ENCODE peak calls at places on chromosome 22, in nine cellular contexts. R is body of pancreas, K is thoracic aorta, O is right cardiac atrium, A is neural progenitor cell, H is endothelial cell of umbilical vein, N is sigmoid colon, L is fibroblast of lung, Q is heart left ventricle. X is an unnamed sample. For H3K4me1, the result is how much of the 10 kb centered on the place peaks cover.

GRCh38 chr22:33722817-33723216 is 197.5 kb downstream of the LARGE1 start:
- DNase-seq in H (no peak), L (no peak), K (no peak), A (peak), N (no peak), O (no peak), R (no peak), Q (no peak), X (no peak)

GRCh38 chr22:42932857-42933782 is 76.0 kb upstream of the ARFGAP3 start:
- DNase-seq in L (peak), O (no peak), Q (peak), N (no peak), K (no peak), A (no peak), H (no peak), R (no peak), X (peak)

GRCh38 chr22:20536590-20537324 is 29.3 kb downstream of the MED15 start:
- DNase-seq in A (no peak), K (no peak), O (no peak), L (no peak), H (no peak), N (no peak), Q (peak), R (no peak), X (no peak)

GRCh38 chr22:19717691-19718254 is 3.5 kb downstream of the SEPTIN5 start:
- DNase-seq in A (peak), L (peak), O (peak), K (no peak), N (peak), R (peak), H (peak), Q (peak), X (peak)

GRCh38 chr22:26461188-26461810 is 22.3 kb downstream of the HPS4 start:
- DNase-seq in N (no peak), Q (peak), A (peak), H (peak), K (no peak), L (no peak), R (peak), O (peak), X (peak)

GRCh38 chr22:19275104-19275503 is 16.4 kb downstream of the CLTCL1 start:
- DNase-seq in N (no peak), Q (no peak), O (no peak), K (no peak), R (no peak), L (no peak), H (no peak), A (no peak), X (no peak)

GRCh38 chr22:28299329-28299728 is 380.3 kb upstream of the PITPNB start:
- DNase-seq in N (no peak), K (no peak), Q (no peak), H (no peak), A (no peak), L (no peak), R (no peak), O (no peak), X (no peak)

GRCh38 chr22:38735126-38735464 is 20.7 kb downstream of the SUN2 start:
- DNase-seq in L (no peak), A (no peak), N (no peak), H (no peak), K (no peak), Q (no peak), O (peak), R (no peak), X (no peak)

GRCh38 chr22:29215012-29215860 is 9.5 kb downstream of the EMID1 start:
- DNase-seq in L (no peak), O (no peak), N (peak), A (no peak), Q (no peak), R (no peak), H (no peak), K (no peak), X (no peak)

GRCh38 chr22:20583471-20583922 is 76.1 kb downstream of the MED15 start:
- DNase-seq in A (peak), Q (peak), K (no peak), N (no peak), H (no peak), O (no peak), R (no peak), L (no peak), X (no peak)

GRCh38 chr22:29825578-29825977 is 12.5 kb downstream of the ASCC2 start:
- DNase-seq in H (no peak), L (no peak), N (no peak), Q (no peak), K (no peak), O (no peak), R (no peak), A (no peak), X (no peak)

GRCh38 chr22:42719133-42719532 is 1.5 kb downstream of the A4GALT start:
- DNase-seq in K (no peak), Q (peak), N (no peak), O (no peak), L (no peak), H (no peak), R (no peak), A (no peak), X (peak)

GRCh38 chr22:33919591-33920501 is at the start of gene LARGE1:
- DNase-seq in Q (peak), L (peak), H (no peak), K (no peak), A (peak), R (peak), O (peak), N (peak), X (peak)

GRCh38 chr22:28799834-28800307 is 498 bp downstream of the XBP1 start:
- DNase-seq in L (peak), N (peak), R (peak), K (peak), H (peak), A (peak), O (peak), Q (peak), X (peak)

GRCh38 chr22:29309332-29310064 is 3.0 kb downstream of the GAS2L1 start:
- DNase-seq in O (peak), R (peak), Q (peak), L (no peak), A (no peak), N (peak), H (peak), K (no peak), X (no peak)

GRCh38 chr22:17336061-17336460 is 33.2 kb upstream of the CECR2 start:
- DNase-seq in Q (no peak), K (no peak), A (no peak), L (no peak), O (no peak), R (no peak), H (no peak), N (no peak), X (no peak)

GRCh38 chr22:18970180-18970947 is 34.3 kb upstream of the PRODH start:
- DNase-seq in K (no peak), L (peak), R (peak), A (peak), N (no peak), H (no peak), O (peak), Q (no peak), X (peak)

GRCh38 chr22:19776433-19777031 is 16.0 kb downstream of the TBX1 start:
- DNase-seq in L (no peak), Q (no peak), R (no peak), H (no peak), K (no peak), N (no peak), O (peak), A (no peak), X (peak)

GRCh38 chr22:42645938-42646568 is 3.1 kb downstream of the CYB5R3 start:
- DNase-seq in N (no peak), L (no peak), K (no peak), O (no peak), H (no peak), Q (no peak), A (no peak), R (peak), X (no peak)

GRCh38 chr22:45551310-45552016 is 48.8 kb downstream of the FBLN1 start:
- DNase-seq in K (no peak), H (no peak), N (peak), R (peak), Q (peak), O (peak), A (no peak), L (peak), X (peak)

GRCh38 chr22:31646186-31647019 is 15.6 kb downstream of the PISD start:
- DNase-seq in N (no peak), K (no peak), R (no peak), Q (no peak), A (no peak), H (peak), L (peak), O (no peak), X (peak)

GRCh38 chr22:39699631-39700348 is 129.2 kb downstream of the CACNA1I start:
- DNase-seq in N (no peak), O (no peak), A (peak), R (no peak), Q (no peak), K (no peak), L (no peak), H (no peak), X (no peak)

GRCh38 chr22:26671317-26672059 is 14.1 kb downstream of the MIAT start:
- DNase-seq in A (no peak), H (no peak), Q (no peak), L (no peak), R (peak), N (peak), K (no peak), O (peak), X (no peak)

GRCh38 chr22:19888131-19888746 is 33.6 kb upstream of the GNB1L start:
- DNase-seq in R (no peak), A (no peak), K (no peak), N (no peak), H (no peak), L (no peak), O (peak), Q (no peak), X (no peak)

GRCh38 chr22:26663374-26663923 is 6.1 kb downstream of the MIAT start:
- DNase-seq in Q (no peak), R (no peak), K (no peak), H (no peak), O (no peak), N (no peak), A (no peak), L (no peak), X (no peak)

GRCh38 chr22:27994481-27995331 is 75.7 kb upstream of the PITPNB start:
- DNase-seq in A (no peak), O (no peak), Q (no peak), L (no peak), H (no peak), R (no peak), K (no peak), N (peak), X (no peak)

GRCh38 chr22:27987557-27987956 is 68.5 kb upstream of the PITPNB start:
- DNase-seq in N (peak), K (no peak), O (no peak), H (no peak), L (peak), A (no peak), Q (no peak), R (no peak), X (no peak)

GRCh38 chr22:35154937-35155387 is 89.0 kb downstream of the ISX start:
- DNase-seq in Q (peak), R (peak), N (peak), H (peak), K (no peak), O (peak), L (peak), A (peak), X (peak)

DNA sequence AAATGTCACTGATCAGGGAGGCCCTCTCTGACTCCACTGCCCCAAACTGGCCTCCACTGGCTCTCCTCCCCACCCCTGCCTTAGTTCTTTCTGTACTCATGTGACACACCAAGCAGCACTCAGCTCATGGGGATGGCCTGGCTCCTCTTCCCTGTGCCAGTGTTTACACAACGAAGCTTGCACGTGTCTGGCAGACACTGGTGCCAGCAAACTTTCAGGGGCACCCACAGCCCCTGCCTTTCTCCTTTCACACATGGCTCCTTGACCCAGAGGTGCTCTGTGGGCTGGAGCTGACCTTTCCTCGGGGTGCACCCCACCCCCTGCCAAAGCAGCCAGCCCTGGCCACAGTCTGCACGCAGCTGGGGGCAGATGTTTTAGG is 37.6 kb upstream of the PARVG start:
- DNase-seq in O (no peak), Q (no peak), N (peak), H (no peak), L (no peak), R (peak), A (no peak), K (no peak), X (no peak)
- H3K4me1 ChIP-seq in O (under half), Q (under half), N (under half), H (under half), L (under half), R (under half), A (under half), K (under half), X (under half)

GRCh38 chr22:37518509-37519267 is 527 bp downstream of the CARD10 start:
- DNase-seq in R (no peak), O (no peak), A (peak), K (no peak), N (no peak), L (peak), Q (no peak), H (peak), X (peak)
- H3K27ac ChIP-seq in R (peak), O (peak), A (no peak), K (no peak), N (peak), L (no peak), Q (peak), H (no peak), X (no peak)

GRCh38 chr22:47274196-47274595 is 511.7 kb downstream of the TBC1D22A start:
- DNase-seq in Q (no peak), R (no peak), A (no peak), K (no peak), L (no peak), N (peak), O (no peak), H (no peak), X (no peak)

GRCh38 chr22:47275479-47276218 is 513.2 kb downstream of the TBC1D22A start:
- DNase-seq in R (no peak), H (no peak), N (peak), Q (no peak), A (no peak), L (peak), O (no peak), K (no peak), X (no peak)

GRCh38 chr22:47277511-47277910 is 515.1 kb downstream of the TBC1D22A start:
- DNase-seq in H (no peak), N (peak), L (no peak), R (no peak), Q (no peak), K (no peak), A (no peak), O (no peak), X (no peak)

GRCh38 chr22:47277001-47277400 is 514.6 kb downstream of the TBC1D22A start:
- DNase-seq in K (no peak), N (peak), R (no peak), O (no peak), Q (no peak), L (no peak), A (no peak), H (no peak), X (no peak)

GRCh38 chr22:47276219-47276843 is 513.9 kb downstream of the TBC1D22A start:
- DNase-seq in Q (no peak), R (no peak), L (no peak), A (no peak), N (peak), K (no peak), O (no peak), H (no peak), X (no peak)
- H3K4me1 ChIP-seq in Q (under half), R (under half), L (under half), A (under half), N (under half), K (under half), O (under half), H (under half), X (under half)

GRCh38 chr22:25130462-25130861 is 69.2 kb upstream of the CRYBB3 start:
- DNase-seq in N (no peak), L (no peak), R (no peak), H (no peak), K (no peak), O (no peak), A (no peak), Q (no peak), X (no peak)

GRCh38 chr22:25123677-25124076 is 76.0 kb upstream of the CRYBB3 start:
- DNase-seq in R (no peak), H (no peak), Q (no peak), N (no peak), A (no peak), O (no peak), K (no peak), L (no peak), X (no peak)

GRCh38 chr22:25125693-25126357 is 73.8 kb upstream of the CRYBB3 start:
- DNase-seq in H (no peak), K (no peak), O (no peak), R (no peak), N (no peak), L (no peak), Q (no peak), A (no peak), X (no peak)

GRCh38 chr22:25127274-25127673 is 72.4 kb upstream of the CRYBB3 start:
- DNase-seq in H (no peak), K (no peak), O (no peak), N (no peak), L (no peak), A (peak), R (no peak), Q (no peak), X (no peak)

GRCh38 chr22:25126510-25126909 is 73.1 kb upstream of the CRYBB3 start:
- DNase-seq in O (no peak), N (no peak), H (no peak), K (no peak), L (no peak), R (no peak), Q (no peak), A (no peak), X (no peak)
- H3K27ac ChIP-seq in O (no peak), N (no peak), H (no peak), K (no peak), L (no peak), R (no peak), Q (no peak), A (no peak), X (no peak)

GRCh38 chr22:23218867-23219251 is 38.5 kb downstream of the BCR start:
- DNase-seq in H (peak), N (no peak), Q (no peak), O (no peak), R (peak), K (no peak), A (peak), L (peak), X (no peak)
- H3K4me1 ChIP-seq in H (half or more), N (under half), Q (half or more), O (half or more), R (half or more), K (half or more), A (under half), L (under half), X (under half)

DNA sequence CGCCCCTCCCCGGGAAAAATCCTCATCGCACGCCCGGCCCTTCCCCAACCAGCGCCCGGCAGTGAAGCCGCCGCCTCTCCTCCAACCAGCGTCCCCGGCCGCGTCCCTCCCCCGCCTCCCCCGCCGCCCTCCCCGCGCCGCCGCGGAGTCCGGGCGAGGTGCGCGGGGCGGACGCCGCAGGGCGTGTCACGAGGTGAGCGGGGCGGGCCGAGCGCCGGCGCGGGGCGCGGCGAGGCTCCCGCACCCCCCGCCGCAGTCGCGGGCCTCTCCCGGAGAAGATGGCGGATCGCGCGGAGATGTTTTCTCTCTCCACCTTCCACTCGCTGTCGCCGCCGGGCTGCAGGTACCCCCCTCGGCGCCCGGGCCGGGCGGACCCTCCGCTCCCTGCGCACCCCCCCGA is at the start of gene MAPK8IP2:
- DNase-seq in N (no peak), Q (no peak), R (peak), H (no peak), L (no peak), O (no peak), K (no peak), A (peak), X (peak)
- H3K27ac ChIP-seq in N (no peak), Q (no peak), R (no peak), H (no peak), L (no peak), O (no peak), K (no peak), A (no peak), X (no peak)

GRCh38 chr22:22906907-22907550 is 19.4 kb downstream of the IGLL5 start:
- DNase-seq in R (no peak), N (no peak), H (no peak), K (no peak), O (no peak), L (no peak), A (no peak), Q (no peak), X (no peak)

GRCh38 chr22:22909605-22910271 is 22.1 kb downstream of the IGLL5 start:
- DNase-seq in A (no peak), R (no peak), K (no peak), Q (no peak), H (no peak), N (no peak), O (no peak), L (no peak), X (no peak)

GRCh38 chr22:22908941-22909604 is 21.5 kb downstream of the IGLL5 start:
- DNase-seq in L (no peak), N (no peak), O (no peak), Q (no peak), A (no peak), H (no peak), K (no peak), R (no peak), X (no peak)

GRCh38 chr22:22908495-22908861 is 20.9 kb downstream of the IGLL5 start:
- DNase-seq in H (no peak), A (no peak), L (no peak), N (no peak), K (no peak), Q (no peak), O (no peak), R (no peak), X (no peak)

GRCh38 chr22:22907551-22908494 is 20.2 kb downstream of the IGLL5 start:
- DNase-seq in Q (no peak), H (no peak), O (no peak), N (no peak), L (no peak), A (no peak), R (no peak), K (no peak), X (no peak)
- H3K4me1 ChIP-seq in Q (under half), H (under half), O (under half), N (under half), L (under half), A (under half), R (under half), K (under half), X (under half)

GRCh38 chr22:36166086-36166485 is 5.5 kb upstream of the APOL3 start:
- DNase-seq in O (no peak), L (no peak), K (no peak), A (no peak), H (no peak), Q (no peak), N (no peak), R (no peak), X (no peak)

GRCh38 chr22:36175892-36176291 is 15.3 kb upstream of the APOL3 start:
- DNase-seq in K (no peak), L (no peak), H (no peak), R (no peak), O (no peak), A (no peak), Q (no peak), N (no peak), X (no peak)

GRCh38 chr22:36166518-36167220 is 6.1 kb upstream of the APOL3 start:
- DNase-seq in K (no peak), R (no peak), O (no peak), Q (no peak), H (no peak), L (no peak), A (no peak), N (no peak), X (no peak)

GRCh38 chr22:36177160-36177559 is 16.6 kb upstream of the APOL3 start:
- DNase-seq in A (no peak), O (no peak), H (no peak), L (no peak), Q (no peak), K (no peak), R (no peak), N (no peak), X (no peak)

GRCh38 chr22:36171941-36172340 is 11.4 kb upstream of the APOL3 start:
- DNase-seq in R (no peak), A (no peak), K (no peak), N (no peak), H (no peak), Q (no peak), L (no peak), O (no peak), X (no peak)
- H3K27ac ChIP-seq in R (no peak), A (no peak), K (no peak), N (no peak), H (no peak), Q (no peak), L (no peak), O (no peak), X (no peak)

DNA sequence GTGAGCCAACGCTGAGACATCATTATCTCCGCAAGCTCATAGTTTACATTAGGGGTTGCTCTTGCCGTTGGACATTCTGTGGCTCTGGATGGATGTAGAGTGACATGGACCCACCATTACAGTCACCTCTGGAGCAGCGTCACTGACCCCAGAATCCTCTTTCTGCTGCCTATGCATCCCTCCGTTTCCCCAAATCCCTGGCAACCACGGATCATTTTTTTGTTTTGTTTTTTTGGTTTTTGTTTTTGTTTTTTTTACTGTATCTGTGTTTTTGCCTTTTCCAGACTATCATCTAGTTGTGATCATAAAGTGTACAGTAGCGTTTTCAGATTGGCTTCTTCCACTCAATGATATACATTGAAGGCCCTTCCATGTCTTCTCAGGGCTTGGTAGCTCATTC is 4.0 kb downstream of the PARVB start:
- DNase-seq in K (no peak), R (no peak), Q (no peak), H (no peak), N (no peak), L (no peak), O (no peak), A (no peak), X (no peak)
- H3K4me1 ChIP-seq in K (under half), R (under half), Q (half or more), H (half or more), N (under half), L (under half), O (under half), A (under half), X (under half)